ENCODE peak calls at places on chromosomes 16 and 17, in five cellular contexts. L is fibroblast of lung, K is cardiac muscle cell, Y is transverse colon, D is OCI-LY7. G is an unnamed sample.

GRCh38 chr16:85436636-85437160 is 176.4 kb upstream of the GSE1 start:
- DNase-seq in K (peak; percentile 29), L (peak; percentile 68), Y (peak; percentile 81), D (no peak), G (peak; percentile 15)

GRCh38 chr17:21161498-21162393 is 35.0 kb downstream of the DHRS7B start:
- DNase-seq in K (peak; percentile 64), Y (no peak), L (peak; percentile 44), D (no peak), G (peak; percentile 69)

GRCh38 chr16:81442909-81443687 is 1.5 kb upstream of the CMIP start:
- DNase-seq in K (peak; percentile 16), Y (no peak), D (no peak), L (no peak), G (no peak)

GRCh38 chr17:65163990-65164495 is 26.9 kb downstream of the RGS9 start:
- DNase-seq in D (peak; percentile 81), Y (peak; percentile 42), K (peak; percentile 54), L (peak; percentile 74), G (peak; percentile 67)

GRCh38 chr17:751269-752001 is 629 bp downstream of the GEMIN4 start:
- DNase-seq in D (peak; percentile 79), L (peak; percentile 54), K (peak; percentile 52), Y (peak; percentile 49), G (peak; percentile 49)

GRCh38 chr17:27667656-27668487 is 36.9 kb downstream of the LGALS9 start:
- DNase-seq in L (no peak), Y (no peak), D (no peak), K (no peak), G (no peak)

GRCh38 chr16:19885456-19886060 is 910 bp upstream of the GPRC5B start:
- DNase-seq in D (no peak), L (no peak), K (peak; percentile 36), Y (peak; percentile 9), G (no peak)

GRCh38 chr16:3609895-3610697 is 1.3 kb downstream of the SLX4 start:
- DNase-seq in D (peak; percentile 50), K (peak; percentile 24), L (no peak), Y (no peak), G (no peak)

GRCh38 chr16:58026705-58027340 is 1.3 kb downstream of the MMP15 start:
- DNase-seq in L (no peak), D (no peak), Y (peak; percentile 36), K (no peak), G (no peak)

GRCh38 chr16:2860826-2861567 is 3.0 kb upstream of the PRSS22 start:
- DNase-seq in Y (no peak), L (no peak), D (no peak), K (peak; percentile 45), G (peak; percentile 23)

GRCh38 chr17:27754549-27754948 is 45.8 kb downstream of the NOS2 start:
- DNase-seq in D (no peak), L (no peak), Y (no peak), K (no peak), G (no peak)

GRCh38 chr17:14715531-14715930 is 414.6 kb downstream of the HS3ST3B1 start:
- DNase-seq in K (peak; percentile 46), Y (no peak), L (peak; percentile 13), D (no peak), G (peak; percentile 41)

GRCh38 chr17:63960006-63960405 is 12.7 kb downstream of the SCN4A start:
- DNase-seq in K (no peak), D (no peak), Y (no peak), L (no peak), G (no peak)

GRCh38 chr17:60249517-60249826 is 99.7 kb downstream of the CA4 start:
- DNase-seq in L (no peak), Y (no peak), D (no peak), K (peak; percentile 40), G (no peak)

GRCh38 chr16:70749681-70750601 is 51.0 kb downstream of the VAC14 start:
- DNase-seq in K (peak; percentile 16), L (peak; percentile 60), D (no peak), Y (no peak), G (peak; percentile 33)

GRCh38 chr17:50151937-50152547 is 1.6 kb upstream of the PPP1R9B start:
- DNase-seq in L (peak; percentile 90), Y (peak; percentile 90), K (peak; percentile 94), D (peak; percentile 86), G (peak; percentile 86)

GRCh38 chr17:16915752-16916556 is 56.0 kb downstream of the TNFRSF13B start:
- DNase-seq in D (peak; percentile 81), Y (peak; percentile 83), K (peak; percentile 57), L (peak; percentile 5), G (peak; percentile 44)

GRCh38 chr16:12330977-12331376 is 354.4 kb downstream of the SNX29 start:
- DNase-seq in L (no peak), D (no peak), Y (no peak), K (no peak), G (no peak)

GRCh38 chr16:50302472-50303005 is 36.2 kb downstream of the ADCY7 start:
- DNase-seq in K (no peak), D (no peak), L (no peak), Y (no peak), G (no peak)

GRCh38 chr17:76414334-76415295 is 30.2 kb downstream of the SPHK1 start:
- DNase-seq in L (peak; percentile 62), D (no peak), Y (peak; percentile 20), K (peak; percentile 81), G (peak; percentile 45)

DNA sequence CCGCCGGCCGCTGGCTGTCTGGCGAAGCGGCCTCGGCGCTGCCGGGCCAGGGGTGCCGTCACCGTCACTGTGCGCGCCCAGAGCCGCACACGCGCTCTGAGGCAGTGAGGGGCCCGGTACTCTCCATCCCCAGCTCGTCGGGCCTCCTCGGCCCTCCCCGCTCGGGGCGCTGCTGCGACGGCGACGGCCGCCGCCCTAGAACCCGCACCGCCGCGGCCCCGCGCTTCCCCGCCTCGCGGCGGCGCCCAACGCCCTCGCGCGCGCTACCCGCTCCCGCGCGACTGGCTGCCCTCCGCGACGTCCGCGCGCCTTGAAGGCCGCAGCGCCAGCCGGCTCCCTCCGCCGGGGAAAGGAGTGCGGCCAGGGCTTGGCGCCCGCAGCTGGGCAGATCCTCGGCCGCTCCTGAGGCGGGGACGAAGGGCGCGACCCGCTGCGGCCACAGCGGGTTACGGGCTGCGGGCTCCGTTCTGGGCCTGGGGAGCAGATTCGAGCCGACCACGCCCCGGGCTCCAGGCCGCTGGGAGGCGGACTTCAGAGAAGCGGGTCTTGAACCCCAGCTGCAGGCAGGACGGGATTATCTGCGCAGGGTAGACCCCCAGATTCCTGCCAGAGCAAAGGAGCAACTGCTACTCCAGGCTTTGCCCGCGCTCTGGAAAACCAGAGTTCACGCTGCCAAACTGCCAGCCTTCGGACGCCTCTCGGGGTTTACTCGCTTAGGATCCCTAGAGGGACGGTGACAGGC is at the start of gene ULK2:
- DNase-seq in L (peak; percentile 80), D (peak; percentile 59), K (peak; percentile 87), Y (peak; percentile 56), G (peak; percentile 69)
- TF ChIP-seq CTCF in L (no peak), D (peak; percentile 18), K (no peak), Y (no peak), G (no peak)

GRCh38 chr17:39536468-39536867 is 71.3 kb downstream of the NEUROD2 start:
- DNase-seq in K (no peak), Y (no peak), D (no peak), L (no peak), G (no peak)

GRCh38 chr17:39531252-39531651 is 70.0 kb downstream of the CDK12 start:
- DNase-seq in K (peak; percentile 19), D (no peak), L (peak; percentile 8), Y (no peak), G (no peak)

GRCh38 chr17:39538875-39539274 is 68.8 kb downstream of the NEUROD2 start:
- DNase-seq in D (no peak), Y (no peak), K (no peak), L (no peak), G (no peak)

GRCh38 chr17:39533891-39534290 is 72.6 kb downstream of the CDK12 start:
- DNase-seq in Y (no peak), L (no peak), K (no peak), D (no peak), G (no peak)

DNA sequence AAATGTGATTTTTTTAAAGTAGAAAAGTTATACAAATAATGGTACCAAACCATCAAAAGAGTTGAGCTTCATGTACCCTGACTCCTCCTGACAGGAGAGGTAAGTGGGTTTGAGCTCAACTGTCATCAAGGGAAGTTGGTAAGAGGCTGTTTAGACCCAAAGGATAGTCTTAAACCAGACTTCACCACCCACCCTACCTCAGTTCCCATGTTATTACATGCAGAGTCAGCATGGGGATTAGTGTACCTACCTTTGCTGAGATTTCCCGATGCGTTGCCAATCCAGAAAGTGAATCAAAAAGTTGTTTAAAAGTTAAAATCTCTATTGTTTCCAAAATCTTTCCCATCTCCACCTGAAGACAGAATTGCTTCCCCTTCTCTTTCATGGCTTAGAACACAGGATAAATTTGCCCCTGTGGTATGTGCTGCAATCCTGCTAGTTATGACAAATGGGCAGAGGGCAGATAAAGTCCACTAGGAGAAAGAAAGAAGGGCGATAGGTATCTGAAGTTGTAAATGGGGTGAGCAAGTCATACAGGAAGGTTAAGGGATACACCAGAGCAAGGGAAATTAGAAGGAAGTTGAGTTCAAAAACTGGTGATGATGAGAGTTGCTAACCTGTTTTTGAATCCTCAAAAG is 72.8 kb downstream of the NEUROD2 start:
- DNase-seq in D (no peak), K (no peak), L (no peak), Y (no peak), G (no peak)
- TF ChIP-seq CTCF in D (no peak), K (no peak), L (no peak), Y (no peak), G (no peak)

GRCh38 chr16:60204221-60204620 is 1470.1 kb upstream of the GOT2 start:
- DNase-seq in Y (no peak), D (no peak), L (no peak), K (no peak), G (peak; percentile 25)

GRCh38 chr16:60199154-60199553 is 1465.0 kb upstream of the GOT2 start:
- DNase-seq in D (no peak), Y (no peak), L (no peak), K (no peak), G (no peak)

GRCh38 chr16:60206511-60206910 is 1472.4 kb upstream of the GOT2 start:
- DNase-seq in L (no peak), K (no peak), D (no peak), Y (no peak), G (no peak)

GRCh38 chr16:60200161-60200560 is 1466.0 kb upstream of the GOT2 start:
- DNase-seq in K (no peak), D (no peak), Y (no peak), L (no peak), G (no peak)

GRCh38 chr16:60203525-60204124 is 1469.5 kb upstream of the GOT2 start:
- DNase-seq in D (peak; percentile 1), L (peak; percentile 26), Y (no peak), K (peak; percentile 3), G (peak; percentile 27)
- TF ChIP-seq CTCF in D (peak; percentile 73), L (peak; percentile 33), Y (peak; percentile 16), K (no peak), G (peak; percentile 34)

DNA sequence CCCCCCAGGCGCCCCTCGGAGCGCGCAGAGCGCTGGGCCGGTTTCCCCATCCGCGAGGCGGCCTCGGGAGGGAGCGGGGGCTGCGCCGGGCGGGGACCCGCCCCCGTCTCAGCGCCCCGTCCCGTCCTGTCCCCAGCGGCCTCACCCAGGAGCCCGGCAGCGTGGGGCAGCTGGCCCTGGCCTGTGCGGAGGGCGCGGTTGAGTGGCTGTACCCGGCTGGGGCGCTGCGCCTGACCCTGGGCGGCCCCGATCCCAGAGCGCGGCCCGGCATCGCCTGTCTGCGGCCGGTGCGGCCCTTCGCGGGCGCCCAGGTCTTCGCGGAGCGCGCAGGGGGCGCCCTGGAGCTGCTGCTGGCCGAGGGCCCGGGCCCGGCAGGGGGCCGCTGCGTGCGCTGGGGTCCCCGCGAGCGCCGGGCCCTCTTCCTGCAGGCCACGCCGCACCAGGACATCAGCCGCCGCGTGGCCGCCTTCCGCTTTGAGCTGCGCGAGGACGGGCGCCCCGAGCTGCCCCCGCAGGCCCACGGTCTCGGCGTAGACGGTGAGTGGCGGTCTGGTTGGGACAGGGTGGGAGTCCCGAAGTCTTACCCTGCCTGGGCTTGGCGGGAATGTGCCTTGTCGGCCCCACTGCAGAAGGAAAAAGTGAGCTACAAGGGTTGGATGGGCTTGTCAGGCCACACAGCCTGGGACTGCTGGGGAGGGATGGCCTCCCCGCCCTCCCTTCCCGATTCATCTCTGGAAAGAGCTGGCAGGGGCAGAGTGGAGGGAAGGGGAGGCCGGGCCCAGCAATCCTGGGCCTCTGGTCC is 731 bp downstream of the METRN start:
- DNase-seq in D (peak; percentile 56), K (no peak), L (peak; percentile 18), Y (no peak), G (peak; percentile 20)
- TF ChIP-seq CTCF in D (peak; percentile 54), K (peak; percentile 5), L (no peak), Y (no peak), G (no peak)

G was measured in fibroblast of mammary gland.